ENCODE peak calls at places on chromosomes 7 and 10, in seven cellular contexts. H is activated T-cell treated with anti-CD3 and anti-CD28 coated beads, Interleukin-2, amount 50 U/mL, for 72 hours; K is stimulated activated naive B cell treated with anti-CD40 and anti-IgM and Interleukin-4, amounts not matched to agents 10 μg/mL and 1 μg/mL and 100 μg/mL, for 72 hours; Z is cerebellum; W is stimulated activated CD4-positive, alpha-beta T cell treated with anti-CD3 and anti-CD28 coated beads, Interleukin-15, amount 100 ng/mL, for 48 hours; A is MV-4-11; G is foreskin fibroblast. N is an unnamed sample.

GRCh38 chr7:19677201-19677600 is 31.6 kb downstream of the POLR1F start:
- DNase-seq in H (no peak), K (no peak), Z (no peak), W (no peak), A (peak; percentile 90), G (no peak), N (no peak)

GRCh38 chr10:96700477-96701099 is 19.7 kb downstream of the PIK3AP1 start:
- DNase-seq in H (no peak), K (peak; percentile 84), Z (no peak), W (no peak), A (peak; percentile 91), G (no peak), N (no peak)

GRCh38 chr10:75817224-75817623 is 385.8 kb downstream of the LRMDA start:
- DNase-seq in H (no peak), K (no peak), Z (no peak), W (no peak), A (no peak), G (no peak), N (no peak)

GRCh38 chr7:127770870-127771269 is 118.9 kb downstream of the SND1 start:
- DNase-seq in H (no peak), K (no peak), Z (no peak), W (no peak), A (no peak), G (peak; percentile 58), N (peak; percentile 40)

GRCh38 chr10:12629767-12630165 is 280.4 kb downstream of the CAMK1D start:
- DNase-seq in H (no peak), K (no peak), Z (no peak), W (no peak), A (no peak), G (no peak), N (no peak)

GRCh38 chr7:144437370-144438191 is 34.1 kb upstream of the NOBOX start:
- DNase-seq in H (peak; percentile 58), K (peak; percentile 23), Z (no peak), W (peak; percentile 40), A (peak; percentile 57), G (peak; percentile 7), N (peak; percentile 77)

GRCh38 chr7:43249808-43250145 is 137.3 kb downstream of the HECW1 start:
- DNase-seq in H (no peak), K (no peak), Z (no peak), W (no peak), A (no peak), G (peak; percentile 18), N (no peak)

GRCh38 chr10:87054373-87055295 is 34.5 kb downstream of the FAM25A start:
- DNase-seq in H (no peak), K (no peak), Z (no peak), W (no peak), A (peak; percentile 98), G (peak; percentile 43), N (no peak)

GRCh38 chr10:122307669-122308486 is 36.8 kb downstream of the BTBD16 start:
- DNase-seq in H (no peak), K (no peak), Z (no peak), W (no peak), A (peak; percentile 47), G (peak; percentile 78), N (no peak)

GRCh38 chr10:85643839-85644525 is 722.6 kb downstream of the GRID1 start:
- DNase-seq in H (no peak), K (no peak), Z (no peak), W (no peak), A (no peak), G (no peak), N (no peak)

GRCh38 chr10:57102234-57102633 is 741.2 kb upstream of the ZWINT start:
- DNase-seq in H (no peak), K (no peak), Z (no peak), W (no peak), A (no peak), G (no peak), N (no peak)

GRCh38 chr7:5396542-5396941 is 27.1 kb downstream of the TNRC18 start:
- DNase-seq in H (peak; percentile 65), K (peak; percentile 50), Z (no peak), W (peak; percentile 38), A (peak; percentile 81), G (no peak), N (no peak)

GRCh38 chr10:123027861-123028260 is 19.1 kb downstream of the ACADSB start:
- DNase-seq in H (no peak), K (no peak), Z (no peak), W (no peak), A (no peak), G (no peak), N (no peak)

GRCh38 chr7:4722308-4722707 is 40.2 kb downstream of the FOXK1 start:
- DNase-seq in H (no peak), K (no peak), Z (no peak), W (no peak), A (no peak), G (no peak), N (no peak)

GRCh38 chr10:5616046-5616445 is 50.3 kb downstream of the ASB13 start:
- DNase-seq in H (no peak), K (no peak), Z (no peak), W (no peak), A (no peak), G (no peak), N (no peak)

GRCh38 chr7:17530741-17531417 is 232.4 kb downstream of the AHR start:
- DNase-seq in H (no peak), K (no peak), Z (no peak), W (no peak), A (peak; percentile 9), G (no peak), N (no peak)

GRCh38 chr7:159099217-159099655 is 45.4 kb downstream of the VIPR2 start:
- DNase-seq in H (no peak), K (no peak), Z (no peak), W (no peak), A (no peak), G (no peak), N (no peak)

GRCh38 chr7:27377988-27378387 is 135.4 kb downstream of the EVX1 start:
- DNase-seq in H (no peak), K (no peak), Z (no peak), W (no peak), A (no peak), G (no peak), N (no peak)

GRCh38 chr7:38316733-38317360 is 43.4 kb upstream of the TARP start:
- DNase-seq in H (no peak), K (no peak), Z (no peak), W (no peak), A (no peak), G (no peak), N (no peak)

GRCh38 chr7:53315986-53316385 is 280.6 kb downstream of the POM121L12 start:
- DNase-seq in H (no peak), K (no peak), Z (peak; percentile 20), W (no peak), A (no peak), G (no peak), N (no peak)

GRCh38 chr7:141785711-141786552 is 4.1 kb upstream of the TAS2R5 start:
- DNase-seq in H (peak; percentile 14), K (no peak), Z (peak; percentile 38), W (no peak), A (peak; percentile 38), G (peak; percentile 23), N (peak; percentile 74)

GRCh38 chr10:6177880-6178281 is 24.9 kb upstream of the PFKFB3 start:
- DNase-seq in H (no peak), K (no peak), Z (no peak), W (no peak), A (no peak), G (no peak), N (no peak)

GRCh38 chr7:46317256-46317655 is 396.2 kb upstream of the IGFBP3 start:
- DNase-seq in H (no peak), K (no peak), Z (no peak), W (no peak), A (no peak), G (peak; percentile 41), N (no peak)

GRCh38 chr7:27183682-27184341 is 1.2 kb downstream of the HOXA11 start:
- DNase-seq in H (peak; percentile 2), K (no peak), Z (no peak), W (no peak), A (no peak), G (no peak), N (peak; percentile 51)

GRCh38 chr7:29878081-29878688 is 71.9 kb downstream of the WIPF3 start:
- DNase-seq in H (no peak), K (no peak), Z (peak; percentile 71), W (no peak), A (peak; percentile 22), G (no peak), N (peak; percentile 21)

GRCh38 chr7:146701166-146701565 is 584.6 kb downstream of the CNTNAP2 start:
- DNase-seq in H (no peak), K (no peak), Z (no peak), W (no peak), A (no peak), G (no peak), N (peak; percentile 75)

GRCh38 chr10:127293640-127294039 is 97.2 kb upstream of the INSYN2A start:
- DNase-seq in H (peak; percentile 67), K (no peak), Z (no peak), W (peak; percentile 22), A (peak; percentile 26), G (no peak), N (no peak)

GRCh38 chr10:103493362-103493871 is at the start of gene NEURL1:
- DNase-seq in H (peak; percentile 29), K (no peak), Z (peak; percentile 63), W (no peak), A (no peak), G (no peak), N (peak; percentile 36)

GRCh38 chr7:115812796-115813195 is 217.8 kb downstream of the TFEC start:
- DNase-seq in H (no peak), K (no peak), Z (no peak), W (no peak), A (no peak), G (no peak), N (no peak)

GRCh38 chr10:63561421-63561820 is 40.2 kb downstream of the REEP3 start:
- DNase-seq in H (no peak), K (no peak), Z (no peak), W (no peak), A (no peak), G (no peak), N (no peak)

GRCh38 chr7:85851571-85852193 is 664.8 kb upstream of the SEMA3D start:
- DNase-seq in H (no peak), K (no peak), Z (peak; percentile 6), W (no peak), A (peak; percentile 4), G (peak; percentile 29), N (peak; percentile 59)

GRCh38 chr7:158868754-158869410 is 12.5 kb downstream of the DYNC2I1 start:
- DNase-seq in H (no peak), K (no peak), Z (peak; percentile 17), W (no peak), A (no peak), G (no peak), N (no peak)